ENCODE peak calls at places on chromosome 17, in nine cellular contexts. Y, S, Z, R, C, G, A, P and F are unnamed samples.

GRCh38 chr17:40327735-40328385 is 18.9 kb downstream of the RARA start:
- DNase-seq in Y (no peak), S (no peak), Z (no peak), R (no peak), C (no peak), G (no peak), A (no peak), P (no peak), F (no peak)

GRCh38 chr17:61833536-61834203 is 29.7 kb downstream of the BRIP1 start:
- DNase-seq in Y (no peak), S (peak), Z (no peak), R (no peak), C (no peak), G (peak), A (peak), P (peak), F (no peak)

GRCh38 chr17:17107281-17107680 is 65.0 kb downstream of the MPRIP start:
- DNase-seq in Y (no peak), S (no peak), Z (no peak), R (no peak), C (no peak), G (no peak), A (no peak), P (no peak), F (no peak)

GRCh38 chr17:75822119-75822799 is 21.9 kb downstream of the UNC13D start:
- DNase-seq in Y (no peak), S (no peak), Z (no peak), R (no peak), C (no peak), G (no peak), A (no peak), P (no peak), F (no peak)

GRCh38 chr17:16075949-16076348 is 76.3 kb downstream of the TTC19 start:
- DNase-seq in Y (no peak), S (no peak), Z (no peak), R (no peak), C (no peak), G (no peak), A (no peak), P (no peak), F (no peak)

GRCh38 chr17:29090746-29091395 is 47.9 kb downstream of the PIPOX start:
- DNase-seq in Y (no peak), S (no peak), Z (no peak), R (no peak), C (no peak), G (no peak), A (no peak), P (no peak), F (peak)

GRCh38 chr17:28446716-28447395 is 26.6 kb upstream of the SLC13A2 start:
- DNase-seq in Y (no peak), S (no peak), Z (no peak), R (no peak), C (no peak), G (no peak), A (no peak), P (no peak), F (no peak)

GRCh38 chr17:37089998-37090397 is 141.2 kb downstream of the AATF start:
- DNase-seq in Y (peak), S (no peak), Z (no peak), R (peak), C (peak), G (peak), A (no peak), P (no peak), F (no peak)

GRCh38 chr17:45857977-45858708 is 13.5 kb downstream of the SPPL2C start:
- DNase-seq in Y (no peak), S (peak), Z (no peak), R (no peak), C (no peak), G (peak), A (peak), P (no peak), F (no peak)

GRCh38 chr17:14150604-14151003 is 81.3 kb downstream of the COX10 start:
- DNase-seq in Y (no peak), S (no peak), Z (no peak), R (no peak), C (no peak), G (peak), A (no peak), P (no peak), F (no peak)

GRCh38 chr17:42744283-42744805 is 496 bp downstream of the EZH1 start:
- DNase-seq in Y (peak), S (peak), Z (peak), R (peak), C (peak), G (peak), A (peak), P (no peak), F (no peak)

GRCh38 chr17:57215317-57215716 is 41.0 kb upstream of the MSI2 start:
- DNase-seq in Y (no peak), S (no peak), Z (no peak), R (no peak), C (no peak), G (peak), A (peak), P (no peak), F (no peak)

GRCh38 chr17:1455291-1455747 is 713 bp downstream of the CRK start:
- DNase-seq in Y (peak), S (peak), Z (peak), R (peak), C (peak), G (peak), A (peak), P (peak), F (no peak)

GRCh38 chr17:69729937-69730336 is 315.4 kb downstream of the MAP2K6 start:
- DNase-seq in Y (no peak), S (no peak), Z (no peak), R (no peak), C (no peak), G (no peak), A (no peak), P (no peak), F (no peak)

GRCh38 chr17:36674278-36674650 is 72.9 kb downstream of the MRM1 start:
- DNase-seq in Y (no peak), S (no peak), Z (no peak), R (peak), C (peak), G (no peak), A (peak), P (no peak), F (no peak)

GRCh38 chr17:20920813-20921199 is 122.0 kb downstream of the USP22 start:
- DNase-seq in Y (no peak), S (peak), Z (no peak), R (no peak), C (no peak), G (peak), A (peak), P (no peak), F (no peak)

GRCh38 chr17:2111691-2112090 is 56.8 kb downstream of the HIC1 start:
- DNase-seq in Y (no peak), S (no peak), Z (no peak), R (no peak), C (no peak), G (peak), A (no peak), P (no peak), F (no peak)

GRCh38 chr17:52147872-52148271 is 10.6 kb downstream of the CA10 start:
- DNase-seq in Y (no peak), S (no peak), Z (no peak), R (no peak), C (no peak), G (peak), A (no peak), P (no peak), F (no peak)

GRCh38 chr17:52156576-52156975 is 1.9 kb downstream of the CA10 start:
- DNase-seq in Y (no peak), S (no peak), Z (no peak), R (no peak), C (no peak), G (no peak), A (no peak), P (no peak), F (no peak)

GRCh38 chr17:18377437-18378204 is at the start of gene EVPLL:
- DNase-seq in Y (no peak), S (no peak), Z (no peak), R (no peak), C (no peak), G (no peak), A (peak), P (no peak), F (no peak)